ENCODE peak calls at places on chromosome 7, in six cellular contexts. Z, V, W, Y, C and P are unnamed samples. For H3K9me3 and H3K4me1, the result is how much of the 10 kb centered on the place peaks cover.

GRCh38 chr7:43649755-43650274 is 66.9 kb downstream of the STK17A start:
- DNase-seq in Z (peak), V (no peak), W (no peak), Y (peak), C (no peak), P (no peak)

GRCh38 chr7:10225265-10225664 is 748.4 kb upstream of the PHF14 start:
- DNase-seq in Z (no peak), V (no peak), W (no peak), Y (no peak), C (no peak), P (no peak)

GRCh38 chr7:151520419-151521229 is 929 bp upstream of the RHEB start:
- DNase-seq in Z (peak), V (no peak), W (peak), Y (no peak), C (peak), P (peak)

GRCh38 chr7:85573346-85573745 is 386.5 kb upstream of the SEMA3D start:
- DNase-seq in Z (no peak), V (no peak), W (no peak), Y (no peak), C (no peak), P (no peak)

GRCh38 chr7:134766779-134767566 is 12.5 kb upstream of the CALD1 start:
- DNase-seq in Z (peak), V (no peak), W (no peak), Y (no peak), C (no peak), P (no peak)

GRCh38 chr7:127476618-127477017 is 84.1 kb upstream of the ZNF800 start:
- DNase-seq in Z (no peak), V (no peak), W (no peak), Y (no peak), C (no peak), P (no peak)

GRCh38 chr7:66847879-66848810 is 72.9 kb upstream of the TMEM248 start:
- DNase-seq in Z (no peak), V (no peak), W (no peak), Y (no peak), C (no peak), P (no peak)

GRCh38 chr7:20282960-20283359 is 47.7 kb upstream of the ITGB8 start:
- DNase-seq in Z (no peak), V (no peak), W (no peak), Y (no peak), C (no peak), P (no peak)

GRCh38 chr7:106178593-106179134 is 66.6 kb upstream of the SYPL1 start:
- DNase-seq in Z (no peak), V (no peak), W (peak), Y (no peak), C (no peak), P (no peak)

GRCh38 chr7:98056580-98056979 is 50.1 kb upstream of the LMTK2 start:
- DNase-seq in Z (no peak), V (no peak), W (no peak), Y (no peak), C (no peak), P (no peak)

GRCh38 chr7:92835851-92836488 is 403 bp downstream of the CDK6 start:
- DNase-seq in Z (peak), V (no peak), W (peak), Y (peak), C (peak), P (peak)

GRCh38 chr7:96479015-96479645 is 157.2 kb upstream of the SLC25A13 start:
- DNase-seq in Z (no peak), V (no peak), W (no peak), Y (no peak), C (no peak), P (no peak)

GRCh38 chr7:112905950-112906349 is 115.8 kb upstream of the TMEM168 start:
- DNase-seq in Z (no peak), V (no peak), W (no peak), Y (no peak), C (no peak), P (no peak)

GRCh38 chr7:151088856-151089699 is 2.8 kb downstream of the AGAP3 start:
- DNase-seq in Z (no peak), V (no peak), W (peak), Y (no peak), C (peak), P (peak)

GRCh38 chr7:129401968-129402860 is 32.0 kb upstream of the STRIP2 start:
- DNase-seq in Z (no peak), V (no peak), W (no peak), Y (no peak), C (no peak), P (no peak)

GRCh38 chr7:90648834-90649233 is 52.7 kb downstream of the CDK14 start:
- DNase-seq in Z (no peak), V (no peak), W (no peak), Y (no peak), C (no peak), P (no peak)

GRCh38 chr7:12921751-12922345 is 234.4 kb downstream of the ARL4A start:
- DNase-seq in Z (no peak), V (no peak), W (no peak), Y (no peak), C (no peak), P (peak)

GRCh38 chr7:33805630-33806233 is 99.6 kb upstream of the BMPER start:
- DNase-seq in Z (no peak), V (no peak), W (no peak), Y (no peak), C (no peak), P (no peak)

GRCh38 chr7:33669251-33669670 is 236.1 kb upstream of the BMPER start:
- DNase-seq in Z (no peak), V (peak), W (no peak), Y (no peak), C (no peak), P (no peak)

GRCh38 chr7:2081526-2082356 is 151.0 kb downstream of the MAD1L1 start:
- DNase-seq in Z (no peak), V (no peak), W (no peak), Y (no peak), C (no peak), P (no peak)

GRCh38 chr7:121605297-121605640 is 209.2 kb upstream of the FAM3C start:
- DNase-seq in Z (no peak), V (no peak), W (no peak), Y (no peak), C (no peak), P (peak)

GRCh38 chr7:353746-354325 is 63.9 kb downstream of the FOXL3 start:
- DNase-seq in Z (no peak), V (no peak), W (no peak), Y (no peak), C (peak), P (no peak)

GRCh38 chr7:70298780-70299446 is 700.6 kb downstream of the AUTS2 start:
- DNase-seq in Z (no peak), V (no peak), W (no peak), Y (no peak), C (no peak), P (no peak)

GRCh38 chr7:155349601-155350331 is 52.1 kb downstream of the INSIG1 start:
- DNase-seq in Z (no peak), V (no peak), W (no peak), Y (no peak), C (no peak), P (no peak)

GRCh38 chr7:69677905-69678793 is 79.9 kb downstream of the AUTS2 start:
- DNase-seq in Z (no peak), V (no peak), W (no peak), Y (no peak), C (no peak), P (no peak)

GRCh38 chr7:100655908-100656674 is at the start of gene ACTL6B:
- DNase-seq in Z (no peak), V (no peak), W (peak), Y (no peak), C (peak), P (peak)

GRCh38 chr7:51069411-51070083 is 247.1 kb downstream of the COBL start:
- DNase-seq in Z (no peak), V (no peak), W (no peak), Y (no peak), C (no peak), P (no peak)

GRCh38 chr7:92956575-92956974 is 120.2 kb upstream of the CDK6 start:
- DNase-seq in Z (no peak), V (no peak), W (no peak), Y (no peak), C (no peak), P (no peak)

GRCh38 chr7:45648671-45648995 is 74.5 kb downstream of the ADCY1 start:
- DNase-seq in Z (peak), V (no peak), W (no peak), Y (no peak), C (no peak), P (no peak)

GRCh38 chr7:93894966-93895650 is 4.6 kb upstream of the TFPI2 start:
- DNase-seq in Z (no peak), V (no peak), W (no peak), Y (no peak), C (no peak), P (no peak)

GRCh38 chr7:94838717-94839116 is 68.7 kb upstream of the PPP1R9A start:
- DNase-seq in Z (no peak), V (no peak), W (no peak), Y (no peak), C (no peak), P (no peak)

GRCh38 chr7:101995121-101995520 is 177.7 kb downstream of the CUX1 start:
- DNase-seq in Z (peak), V (no peak), W (no peak), Y (no peak), C (no peak), P (no peak)

GRCh38 chr7:132745510-132745909 is 169.2 kb upstream of the PLXNA4 start:
- DNase-seq in Z (no peak), V (no peak), W (no peak), Y (no peak), C (no peak), P (no peak)

GRCh38 chr7:212754-213153 is 20.4 kb downstream of the FAM20C start:
- DNase-seq in Z (no peak), V (no peak), W (no peak), Y (no peak), C (no peak), P (no peak)

GRCh38 chr7:45663167-45663921 is 89.2 kb downstream of the ADCY1 start:
- DNase-seq in Z (peak), V (no peak), W (peak), Y (no peak), C (peak), P (peak)

GRCh38 chr7:47380325-47381131 is 201.4 kb downstream of the TNS3 start:
- DNase-seq in Z (no peak), V (no peak), W (peak), Y (no peak), C (no peak), P (peak)

GRCh38 chr7:69817096-69817495 is 218.8 kb downstream of the AUTS2 start:
- DNase-seq in Z (no peak), V (no peak), W (no peak), Y (no peak), C (no peak), P (no peak)

GRCh38 chr7:122702872-122703510 is at the start of gene RNF148:
- DNase-seq in Z (no peak), V (no peak), W (no peak), Y (no peak), C (no peak), P (no peak)
- H3K4me3 ChIP-seq in Z (no peak), V (no peak), W (no peak), Y (no peak), C (no peak), P (no peak)

GRCh38 chr7:27491534-27491933 is 171.1 kb downstream of the HIBADH start:
- DNase-seq in Z (no peak), V (no peak), W (no peak), Y (no peak), C (no peak), P (no peak)

GRCh38 chr7:27487509-27487908 is 175.2 kb downstream of the HIBADH start:
- DNase-seq in Z (no peak), V (no peak), W (no peak), Y (no peak), C (no peak), P (no peak)

GRCh38 chr7:27492224-27492623 is 170.5 kb downstream of the HIBADH start:
- DNase-seq in Z (no peak), V (no peak), W (no peak), Y (no peak), C (no peak), P (no peak)
- H3K9me3 ChIP-seq in Z (under half), V (under half), W (under half), Y (under half), C (under half), P (under half)

GRCh38 chr7:114931656-114932011 is 9.7 kb downstream of the MDFIC start:
- DNase-seq in Z (peak), V (no peak), W (no peak), Y (no peak), C (no peak), P (no peak)
- H3K4me1 ChIP-seq in Z (under half), V (under half), W (under half), Y (under half), C (under half), P (under half)

GRCh38 chr7:104982308-104982755 is 31.7 kb upstream of the KMT2E start:
- DNase-seq in Z (no peak), V (no peak), W (no peak), Y (no peak), C (no peak), P (no peak)
- H3K4me3 ChIP-seq in Z (no peak), V (no peak), W (no peak), Y (no peak), C (no peak), P (no peak)

GRCh38 chr7:158315881-158316280 is 271.7 kb downstream of the PTPRN2 start:
- DNase-seq in Z (no peak), V (no peak), W (no peak), Y (no peak), C (no peak), P (no peak)
- H3K9me3 ChIP-seq in Z (under half), V (under half), W (under half), Y (under half), C (under half), P (under half)